ENCODE peak calls at places on chromosomes 13 and 19, in six cellular contexts. X is right cardiac atrium, R is testis, V is stomach, I is OCI-LY7, M is psoas muscle. Z is an unnamed sample.

GRCh38 chr13:111412251-111412650 is 91.8 kb downstream of the TEX29 start:
- DNase-seq in M (no peak), V (no peak), R (no peak), I (no peak), X (no peak), Z (no peak)

GRCh38 chr19:52653161-52653560 is 15.0 kb upstream of the ZNF83 start:
- DNase-seq in I (no peak), M (no peak), X (no peak), R (no peak), V (no peak), Z (no peak)

GRCh38 chr13:98173431-98173921 is 3.6 kb downstream of the RNF113B start:
- DNase-seq in R (no peak), M (no peak), I (no peak), V (no peak), X (peak), Z (no peak)

GRCh38 chr13:40672310-40673060 is 6.0 kb upstream of the FOXO1 start:
- DNase-seq in M (no peak), I (no peak), V (no peak), X (no peak), R (no peak), Z (no peak)

GRCh38 chr19:8484331-8484894 is 18.0 kb downstream of the PRAM1 start:
- DNase-seq in R (peak), M (peak), I (no peak), V (peak), X (peak), Z (no peak)

GRCh38 chr13:65600702-65601101 is 1629.4 kb downstream of the PCDH9 start:
- DNase-seq in X (no peak), R (no peak), M (no peak), I (no peak), V (no peak), Z (no peak)

GRCh38 chr19:5154129-5154798 is 185.4 kb downstream of the KDM4B start:
- DNase-seq in I (peak), R (no peak), M (no peak), X (peak), V (peak), Z (peak)

GRCh38 chr13:79385694-79386093 is 20.4 kb downstream of the RBM26 start:
- DNase-seq in I (no peak), V (no peak), M (no peak), X (no peak), R (no peak), Z (no peak)

GRCh38 chr13:46341112-46341711 is 45.8 kb downstream of the RUBCNL start:
- DNase-seq in I (peak), V (no peak), X (no peak), M (no peak), R (no peak), Z (no peak)

GRCh38 chr19:12159773-12160414 is 3.0 kb upstream of the ZNF136 start:
- DNase-seq in V (no peak), X (no peak), R (peak), M (no peak), I (peak), Z (no peak)
- H3K27ac ChIP-seq in V (no peak), X (no peak), R (no peak), M (no peak), I (no peak), Z (no peak)

GRCh38 chr19:48613852-48614435 is 932 bp downstream of the FAM83E start:
- DNase-seq in R (no peak), I (no peak), V (no peak), X (no peak), M (no peak), Z (no peak)

GRCh38 chr19:48613024-48613851 is 1.6 kb downstream of the FAM83E start:
- DNase-seq in I (no peak), R (no peak), V (peak), X (peak), M (peak), Z (no peak)

GRCh38 chr19:48615145-48616040 is 517 bp upstream of the FAM83E start:
- DNase-seq in X (no peak), V (no peak), I (no peak), M (no peak), R (no peak), Z (no peak)

GRCh38 chr19:48616041-48616436 is 1.2 kb upstream of the FAM83E start:
- DNase-seq in V (no peak), M (no peak), X (no peak), R (no peak), I (no peak), Z (no peak)

GRCh38 chr19:48614436-48615144 is at the start of gene FAM83E:
- DNase-seq in I (no peak), R (no peak), V (peak), M (peak), X (no peak), Z (no peak)
- H3K27ac ChIP-seq in I (peak), R (no peak), V (peak), M (peak), X (peak), Z (no peak)

GRCh38 chr19:47781590-47782318 is 3.3 kb downstream of the SELENOW start:
- DNase-seq in X (peak), M (no peak), V (peak), I (no peak), R (peak), Z (no peak)
- H3K27ac ChIP-seq in X (peak), M (peak), V (peak), I (no peak), R (peak), Z (no peak)

GRCh38 chr19:38647368-38647965 is at the start of gene ACTN4:
- DNase-seq in V (peak), X (peak), I (peak), M (peak), R (peak), Z (peak)

GRCh38 chr19:38649305-38650179 is 2.1 kb downstream of the ACTN4 start:
- DNase-seq in I (no peak), R (no peak), M (peak), X (peak), V (peak), Z (no peak)

GRCh38 chr19:38650180-38650775 is 2.8 kb downstream of the ACTN4 start:
- DNase-seq in R (no peak), X (peak), V (peak), I (no peak), M (no peak), Z (no peak)

GRCh38 chr19:38647966-38648788 is 728 bp downstream of the ACTN4 start:
- DNase-seq in I (no peak), V (no peak), X (peak), R (no peak), M (no peak), Z (no peak)

DNA sequence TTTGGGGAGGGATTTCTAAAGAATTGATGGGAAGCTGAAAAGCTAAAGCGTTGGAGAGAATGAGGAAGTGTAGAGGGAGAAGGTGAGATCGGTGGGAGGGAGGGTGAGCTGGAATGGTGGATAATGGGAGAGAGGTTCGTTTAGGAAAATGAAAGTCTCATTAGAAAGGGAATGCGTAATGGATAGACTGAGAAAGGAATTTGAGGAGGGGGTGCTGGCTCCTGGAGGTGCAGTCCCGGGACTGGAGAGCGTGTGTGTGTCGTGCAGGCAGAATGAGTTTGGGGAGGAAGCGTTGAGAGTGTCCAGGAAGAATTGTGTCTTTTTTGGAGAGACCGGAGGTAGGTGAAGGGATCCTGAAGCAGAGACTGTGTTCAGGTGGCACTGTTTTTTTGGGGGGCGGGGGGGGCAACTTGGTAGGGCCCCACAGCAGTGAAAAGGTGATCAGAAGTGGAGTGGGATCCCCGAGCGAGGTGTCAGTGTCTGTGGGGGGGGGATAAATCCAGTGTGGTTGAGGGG is 1.4 kb downstream of the ACTN4 start:
- DNase-seq in X (peak), M (no peak), V (no peak), I (no peak), R (no peak), Z (no peak)
- H3K27ac ChIP-seq in X (peak), M (peak), V (peak), I (no peak), R (peak), Z (no peak)

GRCh38 chr19:18996796-18997394 is 36.4 kb downstream of the SUGP2 start:
- DNase-seq in X (no peak), I (no peak), V (no peak), M (no peak), R (no peak), Z (no peak)
- H3K27ac ChIP-seq in X (no peak), I (no peak), V (no peak), M (no peak), R (no peak), Z (no peak)

GRCh38 chr13:25966086-25966485 is 85.7 kb downstream of the SHISA2 start:
- DNase-seq in I (no peak), X (no peak), V (no peak), R (no peak), M (no peak), Z (no peak)

GRCh38 chr13:25967144-25967543 is 84.7 kb downstream of the SHISA2 start:
- DNase-seq in V (no peak), M (no peak), X (no peak), R (no peak), I (no peak), Z (no peak)

GRCh38 chr13:25965596-25965995 is 86.2 kb downstream of the SHISA2 start:
- DNase-seq in V (no peak), I (no peak), R (no peak), X (no peak), M (no peak), Z (no peak)

GRCh38 chr13:25961294-25961693 is 90.5 kb downstream of the SHISA2 start:
- DNase-seq in R (no peak), X (no peak), M (no peak), V (no peak), I (no peak), Z (no peak)

DNA sequence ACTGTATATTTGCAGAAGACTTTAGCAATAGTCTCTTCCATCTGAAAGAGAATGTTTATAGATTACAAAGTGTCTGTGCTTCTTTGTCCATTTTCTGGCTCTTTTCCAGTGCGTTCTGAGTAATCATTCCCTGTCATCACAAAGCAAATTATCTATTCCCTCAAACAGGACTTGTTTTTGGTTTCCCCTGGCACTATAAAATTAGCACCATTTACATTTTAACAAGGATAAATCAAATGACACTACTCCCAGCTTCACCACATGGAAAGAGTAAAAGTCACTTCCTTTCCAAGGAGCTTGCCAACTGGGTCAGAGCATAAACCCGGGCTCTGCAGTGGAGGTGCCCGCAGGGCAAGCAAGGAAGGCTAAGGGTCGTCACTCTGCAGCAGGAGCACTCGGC is 88.1 kb downstream of the SHISA2 start:
- DNase-seq in M (no peak), V (no peak), I (no peak), R (no peak), X (no peak), Z (no peak)
- H3K27ac ChIP-seq in M (no peak), V (no peak), I (no peak), R (no peak), X (no peak), Z (no peak)

DNA sequence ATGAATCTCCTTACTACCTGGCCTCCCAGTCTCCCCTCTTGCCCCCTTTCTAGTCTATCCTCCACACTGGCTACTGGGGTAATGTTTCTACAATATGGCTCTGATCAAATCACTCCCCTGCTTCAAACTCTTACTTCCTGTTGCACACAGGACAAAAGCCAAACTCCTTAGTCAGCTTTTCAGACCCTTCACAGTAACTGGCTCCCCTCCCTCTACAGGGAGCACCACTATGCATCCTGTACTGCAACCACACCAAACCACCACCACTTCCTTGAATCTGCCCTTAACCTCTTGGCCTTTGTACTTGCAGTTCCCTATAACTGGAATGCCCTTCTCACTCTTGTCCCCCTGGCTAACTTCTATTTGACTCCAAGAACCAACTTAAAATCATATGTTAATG is 32.2 kb downstream of the DEDD2 start:
- DNase-seq in X (no peak), R (no peak), M (no peak), I (peak), V (no peak), Z (no peak)
- H3K27ac ChIP-seq in X (no peak), R (no peak), M (no peak), I (no peak), V (no peak), Z (no peak)

DNA sequence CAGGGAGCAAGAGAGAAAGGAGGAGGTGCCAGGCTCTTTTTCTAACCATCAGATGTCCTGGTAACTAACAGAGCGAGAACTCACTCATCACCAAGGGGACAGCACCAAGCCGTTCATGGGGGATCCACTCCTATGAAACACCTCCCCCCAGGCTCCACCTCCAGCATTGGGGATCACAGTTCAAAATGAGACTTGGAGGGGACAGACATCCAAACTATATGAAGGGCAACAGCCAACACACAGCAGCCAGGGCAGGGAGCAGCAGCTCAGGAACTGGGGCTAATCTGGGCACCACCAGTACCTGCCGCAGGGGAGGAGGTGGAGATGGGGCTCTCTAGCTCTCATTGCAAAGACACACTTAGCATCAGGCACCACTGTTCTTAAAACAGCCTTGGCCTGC is 34.3 kb upstream of the VSTM2B start:
- DNase-seq in I (no peak), R (no peak), X (no peak), V (no peak), M (no peak), Z (no peak)
- H3K27ac ChIP-seq in I (no peak), R (no peak), X (no peak), V (no peak), M (no peak), Z (no peak)

DNA sequence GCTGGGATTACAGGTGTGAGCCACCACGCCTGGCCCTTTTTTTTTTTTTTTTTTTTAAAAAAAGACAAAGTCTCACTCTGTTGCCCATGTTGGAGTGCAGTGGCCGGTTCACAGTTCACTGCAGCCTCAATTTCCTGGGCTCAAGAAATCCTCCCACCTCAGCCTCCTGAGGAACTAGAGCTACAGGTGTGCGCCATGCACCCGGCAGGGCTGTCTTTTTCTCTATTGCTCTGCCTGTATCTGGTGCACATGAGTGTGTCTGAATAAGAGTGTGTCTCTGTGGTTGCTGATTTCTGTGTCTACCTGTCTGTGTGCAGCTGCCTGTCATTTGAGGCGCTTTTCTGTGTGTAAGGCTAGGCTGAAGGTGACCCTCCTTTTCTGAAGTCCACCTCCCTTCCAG is 1.6 kb upstream of the PRR12 start:
- DNase-seq in V (no peak), M (no peak), I (no peak), R (no peak), X (peak), Z (no peak)
- H3K27ac ChIP-seq in V (peak), M (peak), I (peak), R (no peak), X (peak), Z (peak)

Z was measured in naive thymus-derived CD4-positive, alpha-beta T cell.